ENCODE peak calls at places on chromosome 14, in six cellular contexts. One of them, this sample, is unnamed.

GRCh38 chr14:64363265-64363840 is 24.8 kb upstream of the MTHFD1 start:
- DNase-seq in mucosa of descending colon: no peak
- DNase-seq in fibroblast of mammary gland: peak
- DNase-seq in HFF-Myc: no peak
- DNase-seq in GM23338: no peak
- DNase-seq in GM12865: no peak
- DNase-seq in this sample: no peak

GRCh38 chr14:102464846-102465341 is 44.7 kb downstream of the ANKRD9 start:
- DNase-seq in GM12865: no peak
- DNase-seq in fibroblast of mammary gland: no peak
- DNase-seq in GM23338: no peak
- DNase-seq in HFF-Myc: no peak
- DNase-seq in mucosa of descending colon: peak
- DNase-seq in this sample: no peak

GRCh38 chr14:78135450-78135891 is 34.7 kb upstream of the NRXN3 start:
- DNase-seq in GM12865: no peak
- DNase-seq in GM23338: no peak
- DNase-seq in HFF-Myc: no peak
- DNase-seq in mucosa of descending colon: no peak
- DNase-seq in fibroblast of mammary gland: no peak
- DNase-seq in this sample: peak

GRCh38 chr14:23299558-23299957 is 3.1 kb downstream of the PPP1R3E start:
- DNase-seq in mucosa of descending colon: no peak
- DNase-seq in GM12865: peak
- DNase-seq in fibroblast of mammary gland: peak
- DNase-seq in HFF-Myc: no peak
- DNase-seq in GM23338: no peak
- DNase-seq in this sample: no peak

GRCh38 chr14:48584031-48584430 is 908.6 kb upstream of the MDGA2 start:
- DNase-seq in GM23338: no peak
- DNase-seq in mucosa of descending colon: no peak
- DNase-seq in GM12865: peak
- DNase-seq in fibroblast of mammary gland: peak
- DNase-seq in HFF-Myc: no peak
- DNase-seq in this sample: no peak

GRCh38 chr14:101083564-101084435 is 180.3 kb upstream of the RTL1 start:
- DNase-seq in mucosa of descending colon: peak
- DNase-seq in HFF-Myc: no peak
- DNase-seq in fibroblast of mammary gland: no peak
- DNase-seq in GM12865: no peak
- DNase-seq in GM23338: peak
- DNase-seq in this sample: no peak

GRCh38 chr14:36451346-36452065 is 68.5 kb downstream of the NKX2-1 start:
- DNase-seq in GM23338: no peak
- DNase-seq in fibroblast of mammary gland: no peak
- DNase-seq in HFF-Myc: no peak
- DNase-seq in mucosa of descending colon: no peak
- DNase-seq in GM12865: no peak
- DNase-seq in this sample: no peak

GRCh38 chr14:96082420-96083300 is 43.5 kb downstream of the C14orf132 start:
- DNase-seq in GM23338: no peak
- DNase-seq in GM12865: no peak
- DNase-seq in fibroblast of mammary gland: no peak
- DNase-seq in HFF-Myc: no peak
- DNase-seq in mucosa of descending colon: no peak
- DNase-seq in this sample: no peak

GRCh38 chr14:44339256-44339655 is 167.8 kb downstream of the FSCB start:
- DNase-seq in mucosa of descending colon: no peak
- DNase-seq in GM23338: no peak
- DNase-seq in HFF-Myc: no peak
- DNase-seq in fibroblast of mammary gland: no peak
- DNase-seq in GM12865: no peak
- DNase-seq in this sample: no peak

GRCh38 chr14:91901449-91902250 is 34.3 kb upstream of the TC2N start:
- DNase-seq in fibroblast of mammary gland: peak
- DNase-seq in HFF-Myc: peak
- DNase-seq in GM12865: no peak
- DNase-seq in GM23338: no peak
- DNase-seq in mucosa of descending colon: no peak
- DNase-seq in this sample: no peak

GRCh38 chr14:90300649-90301048 is 31.1 kb downstream of the NRDE2 start:
- DNase-seq in mucosa of descending colon: no peak
- DNase-seq in GM23338: no peak
- DNase-seq in GM12865: no peak
- DNase-seq in HFF-Myc: no peak
- DNase-seq in fibroblast of mammary gland: no peak
- DNase-seq in this sample: no peak

GRCh38 chr14:86334355-86334754 is 804.4 kb downstream of the FLRT2 start:
- DNase-seq in GM12865: no peak
- DNase-seq in fibroblast of mammary gland: no peak
- DNase-seq in GM23338: no peak
- DNase-seq in HFF-Myc: no peak
- DNase-seq in mucosa of descending colon: no peak
- DNase-seq in this sample: no peak

GRCh38 chr14:49636866-49637265 is 1.8 kb upstream of the DNAAF2 start:
- DNase-seq in fibroblast of mammary gland: no peak
- DNase-seq in mucosa of descending colon: no peak
- DNase-seq in GM23338: no peak
- DNase-seq in GM12865: no peak
- DNase-seq in HFF-Myc: no peak
- DNase-seq in this sample: no peak

GRCh38 chr14:103445783-103446182 is 60.6 kb downstream of the MARK3 start:
- DNase-seq in HFF-Myc: no peak
- DNase-seq in GM12865: no peak
- DNase-seq in fibroblast of mammary gland: no peak
- DNase-seq in GM23338: peak
- DNase-seq in mucosa of descending colon: no peak
- DNase-seq in this sample: no peak

GRCh38 chr14:92686763-92687427 is 61.5 kb downstream of the LGMN start:
- DNase-seq in GM23338: peak
- DNase-seq in fibroblast of mammary gland: peak
- DNase-seq in GM12865: peak
- DNase-seq in mucosa of descending colon: peak
- DNase-seq in HFF-Myc: no peak
- DNase-seq in this sample: peak

GRCh38 chr14:90781344-90781761 is 34.9 kb downstream of the TTC7B start:
- DNase-seq in mucosa of descending colon: no peak
- DNase-seq in GM23338: no peak
- DNase-seq in HFF-Myc: no peak
- DNase-seq in GM12865: no peak
- DNase-seq in fibroblast of mammary gland: peak
- DNase-seq in this sample: no peak

GRCh38 chr14:104266643-104267575 is 128.5 kb downstream of the KIF26A start:
- DNase-seq in fibroblast of mammary gland: no peak
- DNase-seq in HFF-Myc: no peak
- DNase-seq in GM12865: no peak
- DNase-seq in GM23338: no peak
- DNase-seq in mucosa of descending colon: no peak
- DNase-seq in this sample: no peak

GRCh38 chr14:33834956-33835655 is 115.8 kb downstream of the EGLN3 start:
- DNase-seq in fibroblast of mammary gland: no peak
- DNase-seq in HFF-Myc: no peak
- DNase-seq in mucosa of descending colon: no peak
- DNase-seq in GM23338: no peak
- DNase-seq in GM12865: no peak
- DNase-seq in this sample: no peak

GRCh38 chr14:100325231-100325632 is 2.1 kb downstream of the SLC25A47 start:
- DNase-seq in mucosa of descending colon: no peak
- DNase-seq in GM23338: no peak
- DNase-seq in GM12865: no peak
- DNase-seq in HFF-Myc: no peak
- DNase-seq in fibroblast of mammary gland: no peak
- DNase-seq in this sample: no peak

GRCh38 chr14:79510659-79511058 is 700.6 kb downstream of the DIO2 start:
- DNase-seq in mucosa of descending colon: no peak
- DNase-seq in GM12865: no peak
- DNase-seq in GM23338: no peak
- DNase-seq in fibroblast of mammary gland: peak
- DNase-seq in HFF-Myc: no peak
- DNase-seq in this sample: no peak

GRCh38 chr14:100872641-100873071 is 30.9 kb downstream of the RTL1 start:
- DNase-seq in fibroblast of mammary gland: no peak
- DNase-seq in GM12865: no peak
- DNase-seq in GM23338: no peak
- DNase-seq in mucosa of descending colon: no peak
- DNase-seq in HFF-Myc: no peak
- DNase-seq in this sample: no peak

GRCh38 chr14:29220077-29220476 is 453.5 kb downstream of the FOXG1 start:
- DNase-seq in GM23338: no peak
- DNase-seq in HFF-Myc: no peak
- DNase-seq in mucosa of descending colon: no peak
- DNase-seq in GM12865: no peak
- DNase-seq in fibroblast of mammary gland: no peak
- DNase-seq in this sample: no peak

GRCh38 chr14:19949218-19949617 is 18.5 kb downstream of the OR4K1 start:
- DNase-seq in fibroblast of mammary gland: no peak
- DNase-seq in GM23338: no peak
- DNase-seq in GM12865: no peak
- DNase-seq in mucosa of descending colon: no peak
- DNase-seq in HFF-Myc: no peak
- DNase-seq in this sample: no peak

DNA sequence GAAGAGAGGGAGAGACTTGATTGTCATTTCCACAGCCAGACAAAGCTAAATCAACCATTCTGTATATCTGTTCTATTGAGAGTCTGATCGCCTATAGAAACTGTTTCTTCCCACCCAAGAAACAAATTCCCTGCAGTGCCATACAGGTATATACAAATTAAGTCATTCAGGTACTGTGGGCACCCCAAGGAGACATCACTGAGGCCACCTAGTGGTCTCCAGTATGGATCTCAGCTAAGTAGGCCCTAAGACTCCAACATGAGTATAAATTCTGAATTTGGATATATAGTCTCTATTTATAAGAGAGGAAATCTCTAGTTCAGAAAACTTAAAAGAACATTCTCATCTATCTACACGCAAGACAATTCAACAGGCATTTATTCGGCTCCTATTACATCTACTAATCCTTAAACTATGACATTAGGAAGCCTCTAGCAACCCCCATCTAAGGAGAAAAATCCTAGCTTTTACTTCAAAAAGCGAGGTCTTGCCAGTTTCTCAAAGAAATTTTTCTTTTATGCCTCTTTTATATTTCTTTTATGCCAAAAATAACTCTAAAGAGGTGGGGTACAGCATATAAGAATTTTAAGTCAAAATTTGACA is 62.6 kb downstream of the DCAF5 start:
- DNase-seq in fibroblast of mammary gland: peak
- DNase-seq in GM12865: peak
- DNase-seq in GM23338: peak
- DNase-seq in HFF-Myc: no peak
- DNase-seq in mucosa of descending colon: peak
- DNase-seq in this sample: peak
- TF ChIP-seq CTCF in fibroblast of mammary gland: peak
- TF ChIP-seq CTCF in GM12865: peak
- TF ChIP-seq CTCF in GM23338: peak
- TF ChIP-seq CTCF in HFF-Myc: peak
- TF ChIP-seq CTCF in mucosa of descending colon: peak
- TF ChIP-seq CTCF in this sample: peak

DNA sequence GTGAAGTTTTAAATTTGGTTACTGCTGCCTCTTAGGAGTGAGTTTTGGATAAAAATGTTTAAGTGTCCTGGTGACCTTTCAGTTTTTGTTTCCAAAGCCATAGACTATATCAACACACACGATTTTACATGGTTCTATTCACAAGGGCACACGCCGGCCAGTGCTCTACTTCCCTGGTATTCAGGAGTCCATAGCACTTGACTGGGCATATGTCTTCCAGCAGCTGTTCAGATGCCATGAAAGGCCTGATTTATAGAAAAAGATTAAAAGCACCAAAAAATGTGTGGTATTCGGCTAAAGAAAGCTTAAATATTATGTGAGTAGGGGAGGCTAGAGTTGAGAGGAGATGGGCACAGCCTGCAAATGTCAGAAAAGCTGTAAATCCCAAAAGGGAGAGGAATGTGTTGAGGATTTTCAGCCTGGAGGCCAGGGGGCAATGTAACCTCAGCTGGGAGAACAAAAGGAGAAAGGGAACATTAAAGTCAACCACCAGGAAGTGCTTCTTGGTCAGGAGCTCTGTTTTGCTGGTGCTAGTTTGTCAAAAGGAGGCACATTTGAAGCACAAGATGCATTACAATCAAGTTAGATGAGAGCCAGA is 478.4 kb downstream of the RAD51B start:
- DNase-seq in mucosa of descending colon: no peak
- DNase-seq in GM12865: no peak
- DNase-seq in GM23338: peak
- DNase-seq in HFF-Myc: no peak
- DNase-seq in fibroblast of mammary gland: peak
- DNase-seq in this sample: no peak
- TF ChIP-seq CTCF in mucosa of descending colon: no peak
- TF ChIP-seq CTCF in GM12865: no peak
- TF ChIP-seq CTCF in GM23338: peak
- TF ChIP-seq CTCF in HFF-Myc: peak
- TF ChIP-seq CTCF in fibroblast of mammary gland: peak
- TF ChIP-seq CTCF in this sample: no peak

GRCh38 chr14:51370758-51371386 is 130.8 kb downstream of the TMX1 start:
- DNase-seq in GM23338: no peak
- DNase-seq in fibroblast of mammary gland: peak
- DNase-seq in mucosa of descending colon: no peak
- DNase-seq in HFF-Myc: no peak
- DNase-seq in GM12865: no peak
- DNase-seq in this sample: no peak

GRCh38 chr14:51367600-51367931 is 127.5 kb downstream of the TMX1 start:
- DNase-seq in GM23338: no peak
- DNase-seq in mucosa of descending colon: no peak
- DNase-seq in HFF-Myc: peak
- DNase-seq in fibroblast of mammary gland: peak
- DNase-seq in GM12865: no peak
- DNase-seq in this sample: no peak

GRCh38 chr14:51368721-51369163 is 128.7 kb downstream of the TMX1 start:
- DNase-seq in GM23338: peak
- DNase-seq in mucosa of descending colon: peak
- DNase-seq in fibroblast of mammary gland: peak
- DNase-seq in HFF-Myc: peak
- DNase-seq in GM12865: no peak
- DNase-seq in this sample: no peak

GRCh38 chr14:51365241-51365940 is 125.3 kb downstream of the TMX1 start:
- DNase-seq in GM12865: no peak
- DNase-seq in mucosa of descending colon: no peak
- DNase-seq in HFF-Myc: no peak
- DNase-seq in GM23338: no peak
- DNase-seq in fibroblast of mammary gland: peak
- DNase-seq in this sample: no peak

DNA sequence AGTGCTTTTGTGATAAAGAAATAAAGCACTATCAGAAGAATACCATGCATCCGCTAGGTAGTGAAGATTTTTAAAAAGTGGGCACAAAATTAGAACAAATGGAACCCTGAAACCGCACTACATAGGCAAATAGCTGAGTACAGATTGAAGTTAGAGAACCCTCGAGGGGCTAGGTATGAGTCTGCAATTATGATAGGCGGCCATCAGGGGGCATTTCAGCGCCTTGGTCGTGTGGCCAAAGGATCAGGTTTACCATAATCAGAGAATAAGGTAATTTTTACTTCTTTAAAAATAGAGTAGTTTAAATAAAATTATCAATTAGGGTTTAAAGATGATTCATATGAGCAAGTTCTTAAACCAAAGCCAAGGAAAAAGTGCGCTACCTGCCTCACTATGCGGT is 129.8 kb downstream of the TMX1 start:
- DNase-seq in mucosa of descending colon: no peak
- DNase-seq in GM23338: peak
- DNase-seq in HFF-Myc: no peak
- DNase-seq in GM12865: peak
- DNase-seq in fibroblast of mammary gland: peak
- DNase-seq in this sample: peak
- TF ChIP-seq CTCF in mucosa of descending colon: peak
- TF ChIP-seq CTCF in GM23338: peak
- TF ChIP-seq CTCF in HFF-Myc: peak
- TF ChIP-seq CTCF in GM12865: peak
- TF ChIP-seq CTCF in fibroblast of mammary gland: peak
- TF ChIP-seq CTCF in this sample: peak

GRCh38 chr14:57692671-57693070 is 173.2 kb downstream of the SLC35F4 start:
- DNase-seq in GM12865: peak
- DNase-seq in GM23338: peak
- DNase-seq in HFF-Myc: peak
- DNase-seq in fibroblast of mammary gland: peak
- DNase-seq in mucosa of descending colon: peak
- DNase-seq in this sample: no peak
- TF ChIP-seq CTCF in GM12865: peak
- TF ChIP-seq CTCF in GM23338: peak
- TF ChIP-seq CTCF in HFF-Myc: peak
- TF ChIP-seq CTCF in fibroblast of mammary gland: peak
- TF ChIP-seq CTCF in mucosa of descending colon: no peak
- TF ChIP-seq CTCF in this sample: peak